ENCODE peak calls at places on chromosomes 3 and 15, in nine cellular contexts. U is transverse colon, J is heart left ventricle, E is stomach, W is spleen, D is right lobe of liver, I is body of pancreas, C is HCT116, M is IMR-90. O is an unnamed sample.

GRCh38 chr3:66082679-66083078 is 44.0 kb upstream of the MAGI1 start:
- DNase-seq in I (no peak), D (no peak), U (no peak), E (no peak), J (no peak), C (no peak), W (no peak), M (peak; percentile 26), O (no peak)

GRCh38 chr3:13544293-13544831 is 4.6 kb upstream of the FBLN2 start:
- DNase-seq in D (no peak), J (no peak), C (no peak), W (no peak), E (no peak), U (no peak), M (peak; percentile 78), I (no peak), O (no peak)

GRCh38 chr3:187738400-187739124 is 6.7 kb downstream of the BCL6 start:
- DNase-seq in D (peak; percentile 87), E (peak; percentile 87), J (peak; percentile 95), M (peak; percentile 93), I (peak; percentile 88), W (peak; percentile 92), C (peak; percentile 83), U (peak; percentile 90), O (peak; percentile 95)

GRCh38 chr3:16604433-16604832 is 790 bp downstream of the DAZL start:
- DNase-seq in W (no peak), E (no peak), D (no peak), J (no peak), U (no peak), C (no peak), M (no peak), I (no peak), O (no peak)

GRCh38 chr3:134564991-134565390 is 79.1 kb downstream of the CEP63 start:
- DNase-seq in J (no peak), M (no peak), W (no peak), D (no peak), I (no peak), C (no peak), E (no peak), U (no peak), O (no peak)

GRCh38 chr15:86624261-86625036 is 544.8 kb downstream of the AGBL1 start:
- DNase-seq in E (no peak), M (peak; percentile 6), W (no peak), I (peak; percentile 12), J (peak; percentile 75), C (no peak), U (peak; percentile 79), D (no peak), O (peak; percentile 84)

GRCh38 chr3:185744997-185745843 is 79.6 kb downstream of the IGF2BP2 start:
- DNase-seq in D (no peak), U (no peak), I (no peak), W (no peak), J (no peak), C (no peak), E (no peak), M (peak; percentile 96), O (peak; percentile 35)

GRCh38 chr3:140176526-140176925 is 241.5 kb downstream of the CLSTN2 start:
- DNase-seq in C (no peak), E (no peak), M (no peak), J (no peak), W (no peak), U (no peak), I (no peak), D (no peak), O (no peak)

GRCh38 chr3:128217702-128218475 is 64.6 kb downstream of the EEFSEC start:
- DNase-seq in E (no peak), M (peak; percentile 79), U (no peak), J (no peak), C (no peak), I (no peak), W (no peak), D (no peak), O (no peak)

GRCh38 chr3:72661115-72661457 is 187.2 kb downstream of the SHQ1 start:
- DNase-seq in M (peak; percentile 63), W (no peak), C (peak; percentile 67), E (peak; percentile 86), J (peak; percentile 73), D (peak; percentile 82), I (peak; percentile 91), U (peak; percentile 55), O (peak; percentile 84)

GRCh38 chr3:98612587-98612986 is 19.2 kb upstream of the CPOX start:
- DNase-seq in E (no peak), I (no peak), J (no peak), U (peak; percentile 11), C (no peak), W (no peak), D (no peak), M (no peak), O (peak; percentile 7)

GRCh38 chr15:99979371-99979770 is 246.1 kb upstream of the LYSMD4 start:
- DNase-seq in M (no peak), C (no peak), J (no peak), U (no peak), W (peak; percentile 36), E (no peak), I (no peak), D (peak; percentile 11), O (no peak)

GRCh38 chr3:148750296-148750695 is 52.6 kb downstream of the AGTR1 start:
- DNase-seq in C (no peak), W (no peak), I (no peak), J (no peak), D (no peak), E (no peak), M (no peak), U (no peak), O (no peak)

GRCh38 chr3:109025896-109026295 is 72.2 kb upstream of the GUCA1C start:
- DNase-seq in W (no peak), I (no peak), E (no peak), J (no peak), U (no peak), D (no peak), M (no peak), C (no peak), O (no peak)

GRCh38 chr3:18751514-18751913 is 326.4 kb upstream of the SATB1 start:
- DNase-seq in I (no peak), J (no peak), D (no peak), C (no peak), M (no peak), E (no peak), W (no peak), U (no peak), O (no peak)

GRCh38 chr15:72078887-72079286 is 39.1 kb downstream of the MYO9A start:
- DNase-seq in I (no peak), W (no peak), D (no peak), J (no peak), E (no peak), C (no peak), M (no peak), U (no peak), O (no peak)

GRCh38 chr3:69901802-69902201 is 97.7 kb upstream of the SAMMSON start:
- DNase-seq in U (no peak), M (no peak), I (no peak), D (no peak), W (no peak), E (no peak), J (peak; percentile 13), C (no peak), O (peak; percentile 13)

GRCh38 chr3:118550122-118550521 is 484.5 kb downstream of the IGSF11 start:
- DNase-seq in U (no peak), I (no peak), M (no peak), C (no peak), D (no peak), W (no peak), J (no peak), E (no peak), O (no peak)

GRCh38 chr15:95932676-95933075 is 397.8 kb upstream of the NR2F2 start:
- DNase-seq in E (no peak), W (no peak), J (no peak), M (peak; percentile 10), U (no peak), D (no peak), I (no peak), C (peak; percentile 19), O (no peak)

GRCh38 chr3:108053025-108053424 is 37.8 kb downstream of the CD47 start:
- DNase-seq in J (no peak), U (no peak), W (no peak), M (no peak), C (no peak), I (no peak), E (peak; percentile 86), D (no peak), O (peak; percentile 33)

GRCh38 chr15:81091889-81092558 is 42.0 kb upstream of the CFAP161 start:
- DNase-seq in W (no peak), I (peak; percentile 58), C (peak; percentile 86), U (no peak), J (peak; percentile 46), D (no peak), E (no peak), M (peak; percentile 97), O (no peak)

GRCh38 chr15:64205202-64205601 is 42.4 kb upstream of the PPIB start:
- DNase-seq in E (no peak), D (no peak), I (no peak), W (no peak), C (no peak), M (no peak), J (no peak), U (no peak), O (no peak)

GRCh38 chr3:150410311-150411105 is 2.4 kb downstream of the TSC22D2 start:
- DNase-seq in M (peak; percentile 32), E (peak; percentile 46), D (peak; percentile 77), I (peak; percentile 58), W (peak; percentile 91), C (no peak), U (peak; percentile 43), J (peak; percentile 46), O (peak; percentile 53)
- TF ChIP-seq POLR2A in M (no peak), E (no peak), D (no peak), I (peak; percentile 13), W (no peak), C (no peak), U (no peak), J (no peak), O (no peak)

GRCh38 chr15:89809787-89810148 is 4.9 kb downstream of the ANPEP start:
- DNase-seq in J (no peak), W (no peak), I (no peak), C (no peak), E (no peak), D (no peak), U (no peak), M (no peak), O (no peak)
- TF ChIP-seq CTCF in J (no peak), W (no peak), I (no peak), C (no peak), E (no peak), D (no peak), U (no peak), M (no peak), O (no peak)

DNA sequence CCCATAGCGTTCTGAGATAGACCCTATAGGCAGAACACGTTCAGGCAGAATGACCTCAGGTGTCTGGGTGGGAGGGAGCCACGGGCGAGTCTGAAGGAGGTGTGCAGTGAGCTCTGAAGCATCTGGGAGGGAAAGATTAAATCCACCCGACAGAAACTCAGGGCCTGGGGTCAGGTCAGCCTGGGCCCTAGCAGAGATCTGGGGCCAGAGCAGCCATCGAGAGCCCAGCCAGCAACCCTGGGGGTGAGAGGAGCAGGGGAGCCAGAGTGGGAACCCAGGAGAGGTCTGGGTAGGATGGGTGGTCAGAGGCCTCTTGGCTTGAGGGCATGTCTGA is 22.1 kb downstream of the SNX33 start:
- DNase-seq in D (no peak), I (no peak), M (no peak), J (no peak), E (no peak), W (no peak), C (no peak), U (no peak), O (no peak)
- H3K4me1 ChIP-seq in D (peaks cover 19% of the 10 kb centered on the region), I (peaks cover 53% of the 10 kb centered on the region), M (peaks cover 47% of the 10 kb centered on the region), J (peaks cover 59% of the 10 kb centered on the region), E (peaks cover 52% of the 10 kb centered on the region), W (peaks cover 56% of the 10 kb centered on the region), C (peaks cover 60% of the 10 kb centered on the region), U (peaks cover 20% of the 10 kb centered on the region), O (peaks cover 41% of the 10 kb centered on the region)

GRCh38 chr3:7999363-7999762 is 502.3 kb upstream of the LMCD1 start:
- DNase-seq in M (no peak), D (no peak), E (no peak), C (no peak), W (no peak), I (no peak), U (no peak), J (no peak), O (no peak)
- TF ChIP-seq POLR2A in M (no peak), D (no peak), E (no peak), C (no peak), W (no peak), I (no peak), U (no peak), J (no peak), O (no peak)